ENCODE peak calls at places on chromosomes 11 and 22, in six cellular contexts. E is GM10248; R is lung; Y is ovary; K is CD4-positive, alpha-beta T cell; Z is CD8-positive, alpha-beta T cell. X is an unnamed sample.
A peak's percentile ranks its signal among the peaks of the same experiment; 100 is the strongest.

GRCh38 chr11:99865951-99866350 is 821.1 kb upstream of the ARHGAP42 start:
- DNase-seq in E (no peak), R (no peak), Y (no peak), K (no peak), Z (no peak), X (no peak)

GRCh38 chr11:122398167-122398566 is 257.4 kb upstream of the UBASH3B start:
- DNase-seq in E (no peak), R (no peak), Y (no peak), K (no peak), Z (no peak), X (no peak)

GRCh38 chr22:36942561-36942960 is 29.1 kb downstream of the CSF2RB start:
- DNase-seq in E (peak; percentile 8), R (no peak), Y (no peak), K (no peak), Z (no peak), X (no peak)

GRCh38 chr11:64148200-64148916 is 17.6 kb downstream of the MACROD1 start:
- DNase-seq in E (peak; percentile 80), R (peak; percentile 73), Y (peak; percentile 91), K (peak; percentile 65), Z (peak; percentile 79), X (peak; percentile 89)

GRCh38 chr11:111960916-111961315 is 23.8 kb downstream of the DIXDC1 start:
- DNase-seq in E (no peak), R (no peak), Y (no peak), K (no peak), Z (no peak), X (no peak)

GRCh38 chr11:45227836-45228235 is 58.3 kb downstream of the SYT13 start:
- DNase-seq in E (no peak), R (no peak), Y (no peak), K (no peak), Z (no peak), X (no peak)

GRCh38 chr11:12531681-12532080 is 142.5 kb upstream of the TEAD1 start:
- DNase-seq in E (no peak), R (no peak), Y (no peak), K (no peak), Z (no peak), X (no peak)

GRCh38 chr11:62552465-62552782 is 5.8 kb upstream of the AHNAK start:
- DNase-seq in E (no peak), R (no peak), Y (no peak), K (no peak), Z (no peak), X (no peak)

GRCh38 chr11:99117603-99118002 is 96.9 kb downstream of the CNTN5 start:
- DNase-seq in E (no peak), R (no peak), Y (no peak), K (no peak), Z (no peak), X (no peak)

GRCh38 chr11:123696183-123696582 is 41.8 kb upstream of the SCN3B start:
- DNase-seq in E (no peak), R (no peak), Y (no peak), K (no peak), Z (no peak), X (no peak)

GRCh38 chr11:2298795-2299747 is 2.6 kb downstream of the C11orf21 start:
- DNase-seq in E (no peak), R (peak; percentile 29), Y (no peak), K (no peak), Z (peak; percentile 62), X (no peak)

GRCh38 chr11:83241291-83241946 is 44.7 kb downstream of the CCDC90B start:
- DNase-seq in E (peak; percentile 16), R (peak; percentile 44), Y (peak; percentile 14), K (no peak), Z (no peak), X (peak; percentile 46)

GRCh38 chr11:113401718-113402117 is 14.1 kb downstream of the ANKK1 start:
- DNase-seq in E (no peak), R (peak; percentile 79), Y (no peak), K (no peak), Z (no peak), X (no peak)

GRCh38 chr22:17627961-17628303 is 617 bp downstream of the ATP6V1E1 start:
- DNase-seq in E (no peak), R (no peak), Y (no peak), K (no peak), Z (no peak), X (no peak)

GRCh38 chr11:63838150-63838681 is 694 bp upstream of the MARK2 start:
- DNase-seq in E (no peak), R (no peak), Y (peak; percentile 30), K (no peak), Z (no peak), X (no peak)

GRCh38 chr22:29787371-29787980 is 20.3 kb downstream of the UQCR10 start:
- DNase-seq in E (no peak), R (no peak), Y (no peak), K (no peak), Z (no peak), X (no peak)

GRCh38 chr11:76419896-76420295 is 24.9 kb upstream of the EMSY start:
- DNase-seq in E (peak; percentile 34), R (no peak), Y (no peak), K (no peak), Z (no peak), X (no peak)

GRCh38 chr11:65912840-65913239 is 6.0 kb downstream of the C11orf68 start:
- DNase-seq in E (peak; percentile 52), R (no peak), Y (no peak), K (no peak), Z (no peak), X (no peak)

GRCh38 chr11:93622043-93622442 is 39.4 kb upstream of the CEP295 start:
- DNase-seq in E (no peak), R (no peak), Y (no peak), K (no peak), Z (no peak), X (no peak)

GRCh38 chr11:19228956-19229355 is 11.8 kb downstream of the E2F8 start:
- DNase-seq in E (no peak), R (no peak), Y (no peak), K (no peak), Z (no peak), X (no peak)

GRCh38 chr22:27347951-27348350 is 453.6 kb downstream of the MN1 start:
- DNase-seq in E (no peak), R (no peak), Y (no peak), K (no peak), Z (no peak), X (no peak)

GRCh38 chr11:83020942-83021779 is 50.5 kb downstream of the RAB30 start:
- DNase-seq in E (no peak), R (no peak), Y (no peak), K (no peak), Z (no peak), X (no peak)

GRCh38 chr11:68211546-68211945 is 1.6 kb downstream of the KMT5B start:
- DNase-seq in E (no peak), R (no peak), Y (no peak), K (no peak), Z (no peak), X (no peak)

GRCh38 chr11:2898366-2899079 is 12.9 kb upstream of the CDKN1C start:
- DNase-seq in E (no peak), R (peak; percentile 79), Y (peak; percentile 14), K (peak; percentile 41), Z (peak; percentile 61), X (no peak)

GRCh38 chr22:30459206-30460052 is 12.4 kb downstream of the SEC14L3 start:
- DNase-seq in E (no peak), R (no peak), Y (no peak), K (no peak), Z (no peak), X (no peak)

GRCh38 chr11:67416416-67417335 is 1.2 kb downstream of the CARNS1 start:
- DNase-seq in E (no peak), R (peak; percentile 58), Y (no peak), K (peak; percentile 87), Z (peak; percentile 85), X (no peak)

GRCh38 chr11:74701351-74701750 is 29.9 kb downstream of the CHRDL2 start:
- DNase-seq in E (no peak), R (no peak), Y (no peak), K (no peak), Z (no peak), X (no peak)
- TF ChIP-seq CTCF in E (peak; percentile 12), R (no peak), Y (no peak), K (no peak), Z (no peak), X (no peak)

GRCh38 chr22:49995059-49995412 is 17.5 kb downstream of the IL17REL start:
- DNase-seq in E (no peak), R (no peak), Y (no peak), K (no peak), Z (no peak), X (no peak)
- TF ChIP-seq CTCF in E (no peak), R (no peak), Y (no peak), K (no peak), Z (no peak), X (no peak)

GRCh38 chr11:108121274-108122155 is at the start of gene ACAT1:
- DNase-seq in E (peak; percentile 94), R (peak; percentile 98), Y (peak; percentile 97), K (peak; percentile 96), Z (peak; percentile 98), X (peak; percentile 92)
- TF ChIP-seq CTCF in E (no peak), R (no peak), Y (peak; percentile 80), K (no peak), Z (no peak), X (peak; percentile 56)

GRCh38 chr22:21104126-21104691 is 58.5 kb downstream of the LRRC74B start:
- DNase-seq in E (no peak), R (no peak), Y (no peak), K (no peak), Z (no peak), X (no peak)
- TF ChIP-seq CTCF in E (no peak), R (no peak), Y (no peak), K (no peak), Z (no peak), X (no peak)

GRCh38 chr11:17313349-17314231 is 37.1 kb downstream of the NUCB2 start:
- DNase-seq in E (no peak), R (no peak), Y (no peak), K (no peak), Z (no peak), X (no peak)
- TF ChIP-seq CTCF in E (no peak), R (no peak), Y (no peak), K (no peak), Z (no peak), X (no peak)

X was measured in neural crest cell.